ENCODE peak calls at places on chromosomes 1 and 21, in seven cellular contexts. H, A, I, K, N, M and B are unnamed samples.

GRCh38 chr1:215665212-215665611 is 98.1 kb downstream of the KCTD3 start:
- DNase-seq in H (no peak), A (no peak), I (no peak), K (peak), N (no peak), M (no peak), B (no peak)

GRCh38 chr1:228141082-228141870 is 1.2 kb downstream of the GUK1 start:
- DNase-seq in H (no peak), A (peak), I (no peak), K (no peak), N (peak), M (no peak), B (no peak)

GRCh38 chr1:156429308-156430060 is 60.5 kb downstream of the RHBG start:
- DNase-seq in H (no peak), A (no peak), I (no peak), K (no peak), N (peak), M (no peak), B (no peak)

GRCh38 chr1:97581614-97582051 is 339.2 kb downstream of the DPYD start:
- DNase-seq in H (no peak), A (no peak), I (no peak), K (no peak), N (no peak), M (no peak), B (no peak)

GRCh38 chr21:33078907-33079582 is 9.1 kb downstream of the OLIG1 start:
- DNase-seq in H (no peak), A (no peak), I (no peak), K (peak), N (no peak), M (no peak), B (no peak)

GRCh38 chr1:156444407-156445001 is 56.1 kb downstream of the MEF2D start:
- DNase-seq in H (no peak), A (no peak), I (no peak), K (no peak), N (peak), M (no peak), B (no peak)

GRCh38 chr1:94580367-94581115 is 39.0 kb upstream of the F3 start:
- DNase-seq in H (no peak), A (no peak), I (no peak), K (no peak), N (no peak), M (no peak), B (no peak)

GRCh38 chr1:27496604-27497155 is 6.7 kb upstream of the WASF2 start:
- DNase-seq in H (no peak), A (no peak), I (no peak), K (no peak), N (peak), M (no peak), B (no peak)

GRCh38 chr1:54331843-54332688 is 74.1 kb downstream of the SSBP3 start:
- DNase-seq in H (no peak), A (no peak), I (no peak), K (no peak), N (no peak), M (no peak), B (no peak)

GRCh38 chr21:27776925-27777553 is 810.2 kb upstream of the ADAMTS5 start:
- DNase-seq in H (no peak), A (peak), I (no peak), K (no peak), N (no peak), M (no peak), B (no peak)

GRCh38 chr1:212934050-212934449 is 16.3 kb upstream of the VASH2 start:
- DNase-seq in H (no peak), A (no peak), I (no peak), K (no peak), N (peak), M (no peak), B (no peak)

GRCh38 chr1:33742663-33743062 is 121.2 kb upstream of the HMGB4 start:
- DNase-seq in H (no peak), A (no peak), I (no peak), K (no peak), N (no peak), M (no peak), B (no peak)

GRCh38 chr1:228021526-228022030 is 14.8 kb downstream of the WNT3A start:
- DNase-seq in H (no peak), A (peak), I (no peak), K (no peak), N (peak), M (no peak), B (no peak)

GRCh38 chr1:65066379-65066765 is 81.6 kb upstream of the AK4 start:
- DNase-seq in H (no peak), A (no peak), I (no peak), K (no peak), N (no peak), M (no peak), B (no peak)

GRCh38 chr1:177780096-177780700 is 189.7 kb downstream of the SEC16B start:
- DNase-seq in H (no peak), A (no peak), I (no peak), K (no peak), N (peak), M (no peak), B (no peak)